ENCODE peak calls at places on chromosomes 7 and 10, in seven cellular contexts. V is activated CD8-positive, alpha-beta memory T cell treated with anti-CD3 and anti-CD28 coated beads, Interleukin-2, amount 10 ng/mL, durations not matched to agents 7 days and 5 days; N is aorta; H is pancreas; G is B cell; P is effector memory CD8-positive, alpha-beta T cell; B is left cardiac atrium. Q is an unnamed sample.

GRCh38 chr10:47282005-47282656 is 17.9 kb upstream of the GDF10 start:
- ATAC-seq in V (no peak), N (no peak), B (no peak), H (no peak), G (no peak), P (no peak), Q (no peak)

GRCh38 chr7:158280467-158281154 is 307.0 kb downstream of the PTPRN2 start:
- ATAC-seq in G (no peak), N (no peak), B (no peak), H (no peak), P (no peak), V (no peak), Q (no peak)

GRCh38 chr10:31083765-31084184 is 52.1 kb upstream of the ZNF438 start:
- ATAC-seq in B (peak; percentile 68), V (peak; percentile 74), P (peak; percentile 57), N (no peak), H (peak; percentile 66), G (peak; percentile 17), Q (peak; percentile 92)

GRCh38 chr10:5775705-5776104 is 37.5 kb downstream of the GDI2 start:
- ATAC-seq in G (peak; percentile 94), P (peak; percentile 99), V (peak; percentile 98), B (peak; percentile 64), N (no peak), H (peak; percentile 32), Q (peak; percentile 99)

GRCh38 chr7:113004726-113005454 is 81.7 kb downstream of the GPR85 start:
- ATAC-seq in V (no peak), B (no peak), G (no peak), H (no peak), N (no peak), P (no peak), Q (peak; percentile 29)

GRCh38 chr7:158732483-158733219 is 28.0 kb upstream of the NCAPG2 start:
- ATAC-seq in G (no peak), P (no peak), B (no peak), H (no peak), N (no peak), V (peak; percentile 33), Q (no peak)

GRCh38 chr10:42551582-42552187 is 86.7 kb downstream of the ZNF33B start:
- ATAC-seq in V (no peak), H (no peak), G (no peak), N (peak; percentile 3), B (peak; percentile 6), P (no peak), Q (no peak)

GRCh38 chr10:6416892-6417512 is 163.1 kb downstream of the PRKCQ start:
- ATAC-seq in B (peak; percentile 63), H (peak; percentile 81), V (peak; percentile 82), N (peak; percentile 74), G (peak; percentile 45), P (peak; percentile 75), Q (peak; percentile 69)

GRCh38 chr10:25818751-25819150 is 115.3 kb upstream of the MYO3A start:
- ATAC-seq in G (no peak), B (no peak), N (no peak), V (no peak), P (no peak), H (no peak), Q (no peak)

GRCh38 chr10:7046615-7047014 is 364.2 kb downstream of the SFMBT2 start:
- ATAC-seq in N (no peak), B (no peak), G (no peak), V (peak; percentile 80), P (peak; percentile 62), H (no peak), Q (peak; percentile 74)

GRCh38 chr10:9302142-9302746 is 1247.8 kb downstream of the GATA3 start:
- ATAC-seq in V (no peak), B (no peak), H (peak; percentile 87), N (no peak), P (no peak), G (no peak), Q (no peak)

Q was measured in activated T-helper 17 cell treated with anti-CD3 and anti-CD28 coated beads, Interleukin-2, amount 50 U/mL, for 72 hours.